ENCODE peak calls at places on chromosomes 16 and 17, in seven cellular contexts. M is T-helper 1 cell; K is AG09309; C is stimulated activated effector memory CD8-positive, alpha-beta T cell treated with anti-CD3 and anti-CD28 coated beads, Interleukin-12 subunit alpha, Interleukin-12 subunit beta, amount 100 ng/mL, for 72 hours; W is GM13976; D is GM12891; A is NCI-H1048. V is an unnamed sample.

GRCh38 chr16:17768257-17768656 is 297.5 kb upstream of the XYLT1 start:
- DNase-seq in W (no peak), D (no peak), M (no peak), K (peak), A (no peak), C (no peak), V (no peak)

GRCh38 chr16:1745900-1746692 is 25.2 kb downstream of the NME3 start:
- DNase-seq in M (no peak), K (no peak), C (no peak), A (no peak), D (no peak), W (no peak), V (no peak)

GRCh38 chr16:24634919-24635318 is 94.5 kb upstream of the TNRC6A start:
- DNase-seq in D (no peak), K (no peak), A (no peak), W (no peak), C (no peak), M (no peak), V (no peak)

GRCh38 chr16:54140057-54140787 is 146.4 kb downstream of the IRX3 start:
- DNase-seq in K (no peak), D (no peak), A (no peak), M (no peak), C (no peak), W (no peak), V (no peak)

GRCh38 chr16:20774703-20775362 is 11.0 kb downstream of the ACSM3 start:
- DNase-seq in K (no peak), C (peak), W (peak), M (peak), A (no peak), D (peak), V (no peak)

GRCh38 chr17:76528528-76529223 is 8.8 kb downstream of the CYGB start:
- DNase-seq in D (no peak), M (no peak), A (no peak), C (no peak), W (no peak), K (no peak), V (no peak)

GRCh38 chr17:69058165-69058564 is 2.6 kb downstream of the ABCA9 start:
- DNase-seq in C (no peak), D (no peak), M (no peak), A (no peak), K (no peak), W (no peak), V (no peak)

GRCh38 chr17:17119533-17119932 is 77.3 kb downstream of the MPRIP start:
- DNase-seq in W (peak), C (peak), K (no peak), M (peak), A (no peak), D (no peak), V (no peak)

GRCh38 chr17:37614391-37614790 is 5.2 kb upstream of the SYNRG start:
- DNase-seq in W (no peak), D (no peak), M (no peak), C (no peak), A (no peak), K (peak), V (no peak)

GRCh38 chr17:19508327-19508867 is 25.3 kb upstream of the SLC47A1 start:
- DNase-seq in D (no peak), W (no peak), C (no peak), K (no peak), A (no peak), M (peak), V (no peak)

GRCh38 chr17:16918443-16918842 is 53.5 kb downstream of the TNFRSF13B start:
- DNase-seq in A (no peak), W (no peak), D (no peak), C (no peak), K (no peak), M (no peak), V (no peak)

GRCh38 chr16:68037820-68038597 is 14.9 kb downstream of the DUS2 start:
- DNase-seq in C (no peak), A (no peak), W (no peak), K (no peak), D (no peak), M (no peak), V (no peak)

GRCh38 chr17:75845933-75846700 is 1.9 kb upstream of the UNC13D start:
- DNase-seq in K (no peak), W (no peak), D (peak), M (no peak), A (no peak), C (no peak), V (no peak)

GRCh38 chr16:58733671-58734458 is at the start of gene GOT2:
- DNase-seq in D (peak), A (no peak), M (peak), C (peak), K (peak), W (peak), V (peak)

GRCh38 chr17:17269926-17270773 is 10.9 kb downstream of the COPS3 start:
- DNase-seq in K (no peak), W (no peak), D (no peak), M (no peak), A (no peak), C (no peak), V (no peak)

GRCh38 chr17:82257473-82257872 is 16.0 kb downstream of the CSNK1D start:
- DNase-seq in C (peak), M (no peak), A (no peak), W (no peak), K (no peak), D (no peak), V (no peak)

GRCh38 chr17:82228842-82229685 is at the start of gene SLC16A3:
- DNase-seq in C (peak), D (peak), W (peak), A (no peak), M (peak), K (no peak), V (no peak)

GRCh38 chr17:34241062-34241461 is 14.0 kb upstream of the CCL2 start:
- DNase-seq in M (no peak), W (no peak), A (no peak), D (no peak), C (no peak), K (no peak), V (no peak)

GRCh38 chr16:10978124-10978523 is 33.8 kb downstream of the CLEC16A start:
- DNase-seq in K (no peak), C (no peak), D (no peak), W (no peak), A (no peak), M (no peak), V (no peak)

GRCh38 chr17:80257716-80258213 is 2.9 kb upstream of the RNF213 start:
- DNase-seq in K (no peak), W (no peak), A (no peak), D (no peak), M (no peak), C (no peak), V (no peak)

GRCh38 chr17:2701996-2702741 is 9.4 kb downstream of the CLUH start:
- DNase-seq in K (no peak), C (no peak), D (no peak), A (no peak), W (no peak), M (no peak), V (no peak)

GRCh38 chr16:30409125-30410060 is 2.0 kb downstream of the ZNF771 start:
- DNase-seq in A (peak), M (peak), D (peak), W (peak), C (peak), K (no peak), V (no peak)

GRCh38 chr17:80109713-80110446 is 8.5 kb downstream of the GAA start:
- DNase-seq in K (no peak), W (no peak), M (no peak), C (no peak), A (no peak), D (no peak), V (no peak)

GRCh38 chr17:80182845-80183223 is 13.0 kb downstream of the CARD14 start:
- DNase-seq in M (no peak), A (no peak), C (no peak), W (no peak), D (no peak), K (no peak), V (no peak)

GRCh38 chr16:921321-921905 is 49.4 kb downstream of the LMF1 start:
- DNase-seq in D (no peak), W (no peak), M (no peak), K (no peak), C (no peak), A (no peak), V (no peak)

GRCh38 chr16:3022697-3023414 is 886 bp downstream of the HCFC1R1 start:
- DNase-seq in C (no peak), K (no peak), A (no peak), M (no peak), D (no peak), W (no peak), V (no peak)

GRCh38 chr17:6455321-6455705 is 11.1 kb downstream of the PIMREG start:
- DNase-seq in D (peak), A (no peak), W (peak), M (no peak), K (no peak), C (no peak), V (no peak)

GRCh38 chr17:79531191-79531590 is 79.7 kb downstream of the RBFOX3 start:
- DNase-seq in M (no peak), D (no peak), K (no peak), C (no peak), A (no peak), W (no peak), V (no peak)

GRCh38 chr17:57165754-57166153 is 80.7 kb downstream of the AKAP1 start:
- DNase-seq in D (no peak), A (no peak), C (no peak), W (no peak), K (no peak), M (no peak), V (no peak)

GRCh38 chr17:78185981-78186688 is 717 bp downstream of the TK1 start:
- DNase-seq in W (no peak), A (no peak), D (no peak), M (no peak), C (no peak), K (no peak), V (no peak)

GRCh38 chr17:73592531-73592961 is 51.7 kb downstream of the SDK2 start:
- DNase-seq in C (no peak), W (no peak), A (no peak), D (no peak), M (no peak), K (no peak), V (no peak)

GRCh38 chr16:85935957-85936760 is 37.2 kb downstream of the IRF8 start:
- DNase-seq in D (peak), K (no peak), A (no peak), W (peak), C (peak), M (peak), V (no peak)

GRCh38 chr17:20852541-20853370 is 190.1 kb downstream of the USP22 start:
- DNase-seq in A (no peak), W (no peak), C (no peak), M (no peak), D (no peak), K (no peak), V (no peak)

GRCh38 chr16:73315645-73316044 is 267.7 kb upstream of the ZFHX3 start:
- DNase-seq in C (no peak), M (no peak), W (peak), A (no peak), K (no peak), D (peak), V (no peak)

GRCh38 chr16:28326881-28327610 is 34.7 kb downstream of the SBK1 start:
- DNase-seq in C (peak), A (no peak), W (peak), K (no peak), D (peak), M (peak), V (no peak)

GRCh38 chr16:85793662-85794298 is 5.6 kb downstream of the EMC8 start:
- DNase-seq in K (no peak), M (no peak), D (no peak), A (no peak), W (no peak), C (no peak), V (no peak)

GRCh38 chr16:67910162-67910561 is 17.1 kb downstream of the PSKH1 start:
- DNase-seq in W (no peak), D (no peak), K (peak), M (no peak), C (no peak), A (no peak), V (no peak)

GRCh38 chr16:28210264-28210663 is 1.5 kb downstream of the XPO6 start:
- DNase-seq in W (no peak), M (no peak), C (no peak), K (no peak), A (no peak), D (no peak), V (no peak)

GRCh38 chr17:77382966-77383612 is 242.3 kb downstream of the SEC14L1 start:
- DNase-seq in M (no peak), D (no peak), C (no peak), K (no peak), A (no peak), W (no peak), V (no peak)